ENCODE peak calls at places on chromosome 9, in five cellular contexts. G is EL, R is AG20443, Q is hepatic stellate cell, H is posterior cingulate gyrus. X is an unnamed sample.
A peak's percentile ranks its signal among the peaks of the same experiment; 100 is the strongest.

GRCh38 chr9:121529237-121529987 is 29.8 kb upstream of the GGTA1 start:
- DNase-seq in H (peak; percentile 53), R (peak; percentile 97), G (peak; percentile 98), Q (peak; percentile 77), X (peak; percentile 65)

GRCh38 chr9:13778486-13779110 is 499.1 kb upstream of the MPDZ start:
- DNase-seq in H (no peak), G (peak; percentile 14), Q (peak; percentile 7), R (peak; percentile 50), X (no peak)

GRCh38 chr9:123562844-123563346 is 206.9 kb downstream of the CRB2 start:
- DNase-seq in R (peak; percentile 87), Q (peak; percentile 54), G (peak; percentile 84), H (peak; percentile 33), X (peak; percentile 38)

GRCh38 chr9:131276107-131276888 is at the start of gene FAM78A:
- DNase-seq in H (peak; percentile 44), Q (peak; percentile 31), G (no peak), R (peak; percentile 47), X (no peak)

GRCh38 chr9:74760031-74760700 is 127.6 kb downstream of the TRPM6 start:
- DNase-seq in Q (no peak), R (peak; percentile 14), H (no peak), G (peak; percentile 86), X (no peak)

GRCh38 chr9:108053555-108054061 is 564.0 kb upstream of the KLF4 start:
- DNase-seq in Q (no peak), R (peak; percentile 42), G (peak; percentile 65), H (no peak), X (no peak)

GRCh38 chr9:100064872-100065581 is 33.8 kb downstream of the ERP44 start:
- DNase-seq in G (peak; percentile 78), Q (no peak), R (no peak), H (no peak), X (no peak)

GRCh38 chr9:15735083-15735974 is 182.5 kb downstream of the CCDC171 start:
- DNase-seq in H (no peak), G (peak; percentile 93), R (peak; percentile 61), Q (peak; percentile 38), X (no peak)

GRCh38 chr9:130283514-130284248 is 18.1 kb downstream of the HMCN2 start:
- DNase-seq in R (no peak), H (no peak), G (no peak), Q (no peak), X (no peak)

GRCh38 chr9:17772223-17772622 is 193.4 kb downstream of the SH3GL2 start:
- DNase-seq in R (no peak), G (no peak), H (no peak), Q (no peak), X (no peak)

GRCh38 chr9:114532561-114533237 is 27.4 kb upstream of the WHRN start:
- DNase-seq in G (no peak), H (no peak), Q (no peak), R (no peak), X (no peak)